ENCODE peak calls at places on chromosomes 12 and 14, in four cellular contexts. C is transverse colon, Q is stomach, A is uterus. X is an unnamed sample.

GRCh38 chr14:104462651-104463630 is 116.6 kb upstream of the C14orf180 start:
- DNase-seq in C (no peak), Q (no peak), A (no peak), X (no peak)

GRCh38 chr14:104784218-104784568 is 11.4 kb downstream of the AKT1 start:
- DNase-seq in C (no peak), Q (no peak), A (no peak), X (no peak)

GRCh38 chr12:119195256-119195655 is 16.5 kb downstream of the HSPB8 start:
- DNase-seq in C (no peak), Q (no peak), A (no peak), X (no peak)

GRCh38 chr14:86057018-86057667 is 527.2 kb downstream of the FLRT2 start:
- DNase-seq in C (no peak), Q (no peak), A (no peak), X (no peak)

GRCh38 chr12:69824028-69824427 is 999 bp upstream of the MYRFL start:
- DNase-seq in C (no peak), Q (no peak), A (no peak), X (no peak)

GRCh38 chr14:79831198-79831890 is 380.0 kb downstream of the DIO2 start:
- DNase-seq in C (no peak), Q (no peak), A (no peak), X (no peak)

GRCh38 chr12:8678661-8679111 is 16.1 kb upstream of the MFAP5 start:
- DNase-seq in C (no peak), Q (no peak), A (no peak), X (no peak)

GRCh38 chr12:4221157-4221556 is 52.4 kb upstream of the CCND2 start:
- DNase-seq in C (no peak), Q (no peak), A (no peak), X (no peak)

GRCh38 chr12:120104924-120105323 is 11.6 kb downstream of the RAB35 start:
- DNase-seq in C (no peak), Q (no peak), A (no peak), X (no peak)

GRCh38 chr12:124464062-124464461 is 103.3 kb downstream of the NCOR2 start:
- DNase-seq in C (no peak), Q (no peak), A (no peak), X (no peak)

GRCh38 chr14:74495356-74495755 is 1.8 kb downstream of the ISCA2 start:
- DNase-seq in C (no peak), Q (no peak), A (no peak), X (no peak)

GRCh38 chr14:78512021-78512420 is 341.8 kb downstream of the NRXN3 start:
- DNase-seq in C (no peak), Q (no peak), A (no peak), X (no peak)

GRCh38 chr14:104137297-104138097 is 890 bp upstream of the KIF26A start:
- DNase-seq in C (peak; percentile 73), Q (peak; percentile 70), A (peak; percentile 34), X (peak; percentile 64)

GRCh38 chr12:4091001-4091789 is 182.4 kb upstream of the CCND2 start:
- DNase-seq in C (no peak), Q (no peak), A (no peak), X (no peak)

GRCh38 chr14:97456958-97457357 is 659.8 kb downstream of the VRK1 start:
- DNase-seq in C (no peak), Q (no peak), A (no peak), X (no peak)

GRCh38 chr14:77593501-77593911 is 22.9 kb downstream of the SPTLC2 start:
- DNase-seq in C (no peak), Q (no peak), A (no peak), X (no peak)

GRCh38 chr12:101051151-101051550 is 158.9 kb downstream of the SLC5A8 start:
- DNase-seq in C (no peak), Q (no peak), A (no peak), X (no peak)

GRCh38 chr14:104968153-104968527 is 10.0 kb downstream of the AHNAK2 start:
- DNase-seq in C (peak; percentile 65), Q (peak; percentile 45), A (peak; percentile 89), X (no peak)

GRCh38 chr12:2384533-2385328 is 331.9 kb downstream of the CACNA1C start:
- DNase-seq in C (no peak), Q (no peak), A (peak; percentile 72), X (no peak)

GRCh38 chr14:22836301-22837058 is at the start of gene MMP14:
- DNase-seq in C (peak; percentile 79), Q (peak; percentile 69), A (peak; percentile 89), X (peak; percentile 81)

GRCh38 chr12:1972260-1972659 is 32.0 kb downstream of the DCP1B start:
- DNase-seq in C (no peak), Q (no peak), A (no peak), X (no peak)

GRCh38 chr14:74324945-74325361 is 22.2 kb upstream of the ABCD4 start:
- DNase-seq in C (no peak), Q (no peak), A (no peak), X (no peak)

GRCh38 chr12:59934486-59934885 is 338.7 kb downstream of the SLC16A7 start:
- DNase-seq in C (no peak), Q (no peak), A (no peak), X (no peak)

GRCh38 chr12:90569685-90570084 is 385.3 kb downstream of the CCER1 start:
- DNase-seq in C (no peak), Q (no peak), A (no peak), X (no peak)

GRCh38 chr14:49934638-49935037 is 41.8 kb downstream of the ARF6 start:
- DNase-seq in C (no peak), Q (no peak), A (no peak), X (no peak)

GRCh38 chr12:120783197-120783596 is 57.6 kb downstream of the ACADS start:
- DNase-seq in C (no peak), Q (no peak), A (no peak), X (no peak)

GRCh38 chr14:69685716-69686115 is 74.3 kb downstream of the SUSD6 start:
- DNase-seq in C (peak; percentile 69), Q (peak; percentile 82), A (peak; percentile 68), X (peak; percentile 89)

GRCh38 chr14:68291820-68292219 is 472.2 kb downstream of the RAD51B start:
- DNase-seq in C (no peak), Q (no peak), A (no peak), X (no peak)

GRCh38 chr14:21455592-21455911 is 371 bp downstream of the CHD8 start:
- DNase-seq in C (no peak), Q (no peak), A (no peak), X (no peak)

GRCh38 chr12:57631566-57632368 is 1.2 kb downstream of the B4GALNT1 start:
- DNase-seq in C (no peak), Q (no peak), A (no peak), X (no peak)
- H3K27me3 ChIP-seq in C (peaks cover 91% of the 10 kb centered on the region), Q (peaks cover 88% of the 10 kb centered on the region), A (peaks cover 8% of the 10 kb centered on the region), X (peaks cover 45% of the 10 kb centered on the region)

GRCh38 chr14:24147761-24148428 is 597 bp downstream of the RNF31 start:
- DNase-seq in C (no peak), Q (no peak), A (no peak), X (no peak)

GRCh38 chr14:24145219-24145618 is 1.2 kb downstream of the PSME2 start:
- DNase-seq in C (no peak), Q (no peak), A (no peak), X (no peak)

GRCh38 chr14:24146978-24147760 is at the start of gene RNF31:
- DNase-seq in C (peak; percentile 99), Q (peak; percentile 98), A (peak; percentile 99), X (peak; percentile 99)

GRCh38 chr14:24145700-24146621 is at the start of gene PSME2:
- DNase-seq in C (no peak), Q (no peak), A (no peak), X (no peak)

DNA sequence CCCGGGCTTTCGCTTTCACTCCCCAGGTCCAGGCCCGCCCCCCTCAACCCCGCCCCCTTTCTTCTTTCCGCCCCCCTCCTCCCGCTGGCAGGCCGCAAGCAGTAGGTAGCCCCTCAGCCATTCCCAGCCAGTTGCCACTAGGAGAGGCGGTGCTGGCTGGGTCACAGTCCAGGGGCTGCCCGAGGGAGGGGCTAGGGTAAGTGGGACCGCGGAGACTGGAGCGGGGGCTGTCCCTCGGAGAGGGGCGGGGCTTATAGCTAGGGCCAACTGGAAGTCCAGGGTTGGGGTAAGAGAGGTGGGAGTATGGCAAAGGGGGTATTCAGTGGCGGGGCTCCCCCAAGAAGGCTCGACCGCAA is 190 bp upstream of the PSME2 start:
- DNase-seq in C (peak; percentile 97), Q (peak; percentile 95), A (peak; percentile 94), X (peak; percentile 93)
- TF ChIP-seq POLR2A in C (no peak), Q (no peak), A (no peak), X (peak; percentile 66)

GRCh38 chr14:56056031-56056430 is 62.2 kb upstream of the PELI2 start:
- DNase-seq in C (no peak), Q (no peak), A (no peak), X (no peak)
- H3K27ac ChIP-seq in C (no peak overlapping the region), Q (no peak overlapping the region), A (no peak overlapping the region), X (no peak overlapping the region)

GRCh38 chr12:57735198-57735855 is 3.2 kb downstream of the AGAP2 start:
- DNase-seq in C (no peak), Q (no peak), A (no peak), X (no peak)

GRCh38 chr12:57732726-57733593 is 5.6 kb downstream of the AGAP2 start:
- DNase-seq in C (no peak), Q (no peak), A (no peak), X (no peak)

GRCh38 chr12:57732270-57732669 is 6.3 kb downstream of the AGAP2 start:
- DNase-seq in C (no peak), Q (no peak), A (no peak), X (no peak)

GRCh38 chr12:57734586-57734985 is 4.0 kb downstream of the AGAP2 start:
- DNase-seq in C (no peak), Q (no peak), A (no peak), X (no peak)

DNA sequence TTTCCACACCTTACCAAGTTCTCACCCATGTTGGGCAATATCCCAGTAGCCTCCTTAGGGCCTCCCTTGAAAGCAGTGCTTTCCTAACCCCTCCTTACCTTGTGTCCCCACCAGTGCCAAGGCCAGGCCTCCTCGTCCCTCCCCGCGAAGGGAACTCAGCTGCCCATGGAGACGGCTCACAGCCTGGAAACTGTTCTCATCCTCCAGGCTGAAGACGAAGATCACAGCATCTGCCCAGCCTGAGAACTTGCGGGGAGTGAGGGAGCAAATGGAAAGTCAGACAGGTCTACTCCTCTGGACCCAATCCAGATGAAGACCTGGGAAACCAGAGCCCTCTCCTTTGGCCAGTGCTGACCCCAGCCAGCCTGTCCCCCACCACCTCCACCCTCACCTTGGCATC is 4.6 kb downstream of the AGAP2 start:
- DNase-seq in C (no peak), Q (no peak), A (no peak), X (peak; percentile 11)
- H3K27me3 ChIP-seq in C (peaks cover 72% of the 10 kb centered on the region), Q (peaks cover 89% of the 10 kb centered on the region), A (peaks cover 13% of the 10 kb centered on the region), X (peaks cover 37% of the 10 kb centered on the region)

GRCh38 chr12:56751712-56752598 is at the start of gene PRIM1:
- DNase-seq in C (peak; percentile 87), Q (peak; percentile 86), A (peak; percentile 73), X (peak; percentile 76)
- TF ChIP-seq POLR2A in C (peak; percentile 33), Q (no peak), A (peak; percentile 44), X (peak; percentile 12)

GRCh38 chr12:76591461-76591860 is 31.9 kb upstream of the OSBPL8 start:
- DNase-seq in C (no peak), Q (no peak), A (no peak), X (no peak)
- H3K27ac ChIP-seq in C (no peak overlapping the region), Q (no peak overlapping the region), A (no peak overlapping the region), X (no peak overlapping the region)

GRCh38 chr12:89551747-89552146 is 25.9 kb upstream of the POC1B start:
- DNase-seq in C (no peak), Q (no peak), A (no peak), X (no peak)

GRCh38 chr12:89552376-89552775 is 26.5 kb upstream of the POC1B start:
- DNase-seq in C (no peak), Q (no peak), A (no peak), X (no peak)

GRCh38 chr12:89559753-89560152 is 33.9 kb upstream of the POC1B start:
- DNase-seq in C (no peak), Q (no peak), A (no peak), X (no peak)

GRCh38 chr12:89556976-89557375 is 31.1 kb upstream of the POC1B start:
- DNase-seq in C (no peak), Q (no peak), A (no peak), X (no peak)
- H3K27me3 ChIP-seq in C (no peaks in the 10 kb centered on the region), Q (no peaks in the 10 kb centered on the region), A (no peaks in the 10 kb centered on the region), X (no peaks in the 10 kb centered on the region)